ENCODE peak calls at places on chromosomes 2 and 18, in four cellular contexts. I is HCT116, P is GM23338, Y is endothelial cell of umbilical vein. X is an unnamed sample.

GRCh38 chr18:77059294-77059916 is 73.2 kb downstream of the MBP start:
- DNase-seq in I (peak; percentile 67), P (peak; percentile 82), Y (peak; percentile 67), X (peak; percentile 10)

GRCh38 chr2:218999021-218999880 is 6.0 kb upstream of the CRYBA2 start:
- DNase-seq in I (no peak), P (no peak), Y (no peak), X (no peak)

GRCh38 chr2:14944562-14945346 is 312.2 kb downstream of the LRATD1 start:
- DNase-seq in I (peak; percentile 29), P (peak; percentile 80), Y (no peak), X (no peak)

GRCh38 chr2:65456886-65457285 is 24.5 kb upstream of the SPRED2 start:
- DNase-seq in I (no peak), P (no peak), Y (no peak), X (no peak)

GRCh38 chr2:14996306-14997014 is 363.9 kb downstream of the LRATD1 start:
- DNase-seq in I (no peak), P (no peak), Y (no peak), X (no peak)

GRCh38 chr2:168814939-168815907 is 12.8 kb downstream of the NOSTRIN start:
- DNase-seq in I (no peak), P (no peak), Y (no peak), X (no peak)

GRCh38 chr2:191626497-191627151 is 51.3 kb upstream of the NABP1 start:
- DNase-seq in I (no peak), P (no peak), Y (no peak), X (no peak)

GRCh38 chr2:234426616-234427015 is 70.3 kb downstream of the ARL4C start:
- DNase-seq in I (no peak), P (no peak), Y (no peak), X (no peak)

GRCh38 chr18:39188278-39188677 is 1622.7 kb upstream of the CELF4 start:
- DNase-seq in I (no peak), P (peak; percentile 40), Y (no peak), X (no peak)

GRCh38 chr2:168819829-168820489 is 17.5 kb downstream of the NOSTRIN start:
- DNase-seq in I (no peak), P (no peak), Y (no peak), X (no peak)

GRCh38 chr2:86049529-86049928 is 56.2 kb downstream of the POLR1A start:
- DNase-seq in I (no peak), P (no peak), Y (no peak), X (no peak)

GRCh38 chr2:20577495-20578235 is 73.2 kb downstream of the HS1BP3 start:
- DNase-seq in I (no peak), P (no peak), Y (peak; percentile 47), X (no peak)

GRCh38 chr2:19748073-19748375 is 153.8 kb downstream of the TTC32 start:
- DNase-seq in I (no peak), P (peak; percentile 45), Y (no peak), X (no peak)

GRCh38 chr2:158685646-158686045 is 109.5 kb upstream of the DAPL1 start:
- DNase-seq in I (no peak), P (no peak), Y (no peak), X (no peak)

GRCh38 chr2:16666453-16666801 is 793 bp upstream of the CYRIA start:
- DNase-seq in I (no peak), P (peak; percentile 58), Y (peak; percentile 96), X (no peak)

GRCh38 chr2:45647986-45648520 is 3.4 kb upstream of the PRKCE start:
- DNase-seq in I (no peak), P (no peak), Y (no peak), X (no peak)

GRCh38 chr2:113886479-113887383 is 3.2 kb upstream of the ACTR3 start:
- DNase-seq in I (no peak), P (no peak), Y (no peak), X (no peak)

GRCh38 chr18:58167073-58167472 is 123.0 kb downstream of the NEDD4L start:
- DNase-seq in I (no peak), P (no peak), Y (no peak), X (no peak)

GRCh38 chr2:10655074-10655840 is 34.5 kb downstream of the NOL10 start:
- DNase-seq in I (no peak), P (no peak), Y (no peak), X (no peak)

GRCh38 chr2:109324859-109325258 is 195.9 kb downstream of the SH3RF3 start:
- DNase-seq in I (no peak), P (no peak), Y (peak; percentile 89), X (no peak)

GRCh38 chr2:186748354-186748753 is 54.5 kb downstream of the FAM171B start:
- DNase-seq in I (no peak), P (no peak), Y (peak; percentile 24), X (no peak)

GRCh38 chr2:186751790-186752189 is 57.9 kb downstream of the FAM171B start:
- DNase-seq in I (no peak), P (no peak), Y (no peak), X (no peak)

GRCh38 chr2:186755066-186755465 is 61.2 kb downstream of the FAM171B start:
- DNase-seq in I (no peak), P (no peak), Y (no peak), X (no peak)

GRCh38 chr2:186749179-186749578 is 55.3 kb downstream of the FAM171B start:
- DNase-seq in I (no peak), P (no peak), Y (no peak), X (no peak)

DNA sequence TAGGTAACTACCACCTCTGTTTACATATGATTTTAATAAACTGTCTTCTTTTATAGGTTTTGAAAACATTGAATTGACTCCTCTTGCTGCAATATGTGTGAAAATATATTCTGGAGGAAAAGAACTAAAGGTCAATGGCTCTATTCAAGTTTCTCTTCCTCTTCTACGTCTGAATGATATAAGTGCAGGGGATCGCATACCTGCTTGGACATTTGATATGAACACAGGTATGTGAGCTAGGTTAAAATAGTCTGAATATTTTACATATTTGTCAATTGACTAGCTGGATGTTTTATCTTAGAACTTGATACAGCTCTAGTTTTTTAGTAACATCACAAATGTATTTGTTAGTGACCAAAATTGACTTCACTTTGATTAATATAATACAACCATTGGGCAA is 57.2 kb downstream of the FAM171B start:
- DNase-seq in I (no peak), P (no peak), Y (no peak), X (no peak)
- TF ChIP-seq POLR2AphosphoS5 in I (no peak), P (no peak), Y (no peak), X (no peak)

GRCh38 chr2:127100261-127101047 is 6.5 kb downstream of the BIN1 start:
- DNase-seq in I (no peak), P (peak; percentile 68), Y (no peak), X (no peak)

GRCh38 chr2:127103243-127104165 is 3.5 kb downstream of the BIN1 start:
- DNase-seq in I (no peak), P (no peak), Y (no peak), X (no peak)

GRCh38 chr2:127101756-127102463 is 5.0 kb downstream of the BIN1 start:
- DNase-seq in I (no peak), P (no peak), Y (no peak), X (no peak)

GRCh38 chr2:127102464-127103242 is 4.3 kb downstream of the BIN1 start:
- DNase-seq in I (no peak), P (no peak), Y (no peak), X (no peak)

GRCh38 chr2:127101048-127101611 is 5.8 kb downstream of the BIN1 start:
- DNase-seq in I (no peak), P (no peak), Y (no peak), X (no peak)
- H3K27ac ChIP-seq in I (no peak overlapping the region), P (no peak overlapping the region), Y (no peak overlapping the region), X (no peak overlapping the region)

GRCh38 chr2:217992061-217992460 is 10.7 kb downstream of the TNS1 start:
- DNase-seq in I (no peak), P (no peak), Y (no peak), X (no peak)
- TF ChIP-seq EZH2 in I (no peak), P (no peak), Y (no peak), X (no peak)

DNA sequence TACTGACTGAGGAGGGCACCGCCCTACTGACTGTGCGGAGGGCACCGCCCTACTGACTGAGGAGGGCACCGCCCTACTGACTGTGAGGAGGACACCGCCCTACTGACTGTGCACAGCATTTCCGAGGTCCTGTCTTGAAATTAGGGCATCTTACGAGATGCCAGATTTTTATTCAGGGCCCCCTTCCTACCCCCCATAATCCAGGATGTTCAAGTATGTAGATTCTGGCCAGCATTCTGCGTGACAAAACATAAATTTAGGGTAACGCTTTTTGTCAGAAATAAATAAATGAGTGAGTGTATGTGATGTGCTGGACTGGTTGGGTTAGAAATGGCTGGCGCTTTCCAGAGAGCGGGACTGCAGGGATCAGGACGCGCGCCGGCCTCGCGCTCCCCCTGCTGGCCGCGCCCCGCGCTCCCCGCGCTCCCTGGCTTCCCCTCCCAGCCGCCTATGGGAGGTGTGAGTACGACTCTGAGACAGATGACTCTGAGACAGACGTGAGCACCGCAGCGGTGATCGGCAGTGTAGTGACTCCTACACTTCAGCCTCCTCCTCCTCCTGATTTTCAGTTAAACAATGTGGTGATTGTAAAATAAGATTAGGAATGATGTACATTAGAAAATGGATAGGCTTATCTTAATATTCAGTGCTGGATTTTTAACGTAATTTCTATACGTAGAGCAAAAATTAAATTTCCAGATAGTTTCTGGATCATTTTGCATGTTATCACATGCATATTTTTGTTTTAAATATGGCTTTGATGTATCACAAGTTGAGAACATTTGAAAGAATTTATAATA is 149.2 kb upstream of the NFATC1 start:
- DNase-seq in I (peak; percentile 83), P (peak; percentile 83), Y (peak; percentile 88), X (no peak)
- TF ChIP-seq POLR2AphosphoS5 in I (no peak), P (no peak), Y (no peak), X (no peak)

DNA sequence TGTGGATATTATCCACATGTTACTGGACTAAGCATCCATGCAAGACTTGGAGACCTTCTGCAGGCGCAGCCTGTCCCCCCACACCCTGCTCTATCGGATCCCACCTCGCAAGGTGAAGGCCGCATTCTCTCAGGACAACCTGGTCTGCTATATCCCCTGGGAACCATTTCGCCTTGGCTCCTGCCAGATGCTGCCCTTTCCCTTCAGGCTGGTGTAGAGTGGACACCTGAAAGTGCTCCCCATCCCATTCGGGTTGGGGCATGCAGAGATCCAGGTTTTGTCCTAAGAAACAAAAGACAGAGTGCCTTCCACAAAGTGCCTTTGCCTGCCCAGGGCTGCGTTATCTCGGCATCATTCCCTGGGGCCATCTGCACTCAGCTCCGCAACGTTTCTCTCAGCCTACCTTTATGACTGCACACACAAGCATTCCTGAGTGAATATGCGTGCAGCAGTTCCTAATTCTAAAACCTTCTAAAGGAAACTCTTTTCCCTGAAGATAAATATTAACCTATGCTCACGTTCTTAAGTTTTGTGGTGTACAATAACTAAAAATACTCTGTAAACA is 20.5 kb downstream of the FHL2 start:
- DNase-seq in I (no peak), P (no peak), Y (no peak), X (no peak)
- H3K27ac ChIP-seq in I (no peak overlapping the region), P (no peak overlapping the region), Y (peak overlapping the region; percentile 7), X (no peak overlapping the region)

GRCh38 chr2:42792583-42793313 is at the start of gene HAAO:
- DNase-seq in I (no peak), P (peak; percentile 83), Y (peak; percentile 21), X (no peak)
- TF ChIP-seq EZH2 in I (no peak), P (no peak), Y (peak; percentile 78), X (no peak)

GRCh38 chr2:177241771-177242135 is 22.8 kb downstream of the NFE2L2 start:
- DNase-seq in I (no peak), P (no peak), Y (no peak), X (no peak)

GRCh38 chr2:177243476-177243875 is 21.1 kb downstream of the NFE2L2 start:
- DNase-seq in I (no peak), P (no peak), Y (no peak), X (no peak)

GRCh38 chr2:177243073-177243472 is 21.5 kb downstream of the NFE2L2 start:
- DNase-seq in I (no peak), P (no peak), Y (no peak), X (no peak)

GRCh38 chr2:177244244-177244771 is 20.2 kb downstream of the NFE2L2 start:
- DNase-seq in I (no peak), P (no peak), Y (no peak), X (no peak)

GRCh38 chr2:177242136-177242987 is 22.2 kb downstream of the NFE2L2 start:
- DNase-seq in I (peak; percentile 83), P (no peak), Y (peak; percentile 91), X (peak; percentile 79)
- TF ChIP-seq POLR2AphosphoS5 in I (peak; percentile 54), P (no peak), Y (peak; percentile 31), X (no peak)